ENCODE peak calls at places on chromosome 22, in six cellular contexts. One of them, this sample, is unnamed.

GRCh38 chr22:24423519-24424000 is 3.8 kb upstream of the ADORA2A start:
- DNase-seq in H1: peak
- DNase-seq in activated naive CD4-positive, alpha-beta T cell treated with anti-CD3 and anti-CD28 coated beads for 36 hours: peak
- DNase-seq in activated CD8-positive, alpha-beta memory T cell treated with anti-CD3 and anti-CD28 coated beads, Interleukin-2, amount 50 U/mL, for 4 hours: peak
- DNase-seq in HEK293T: peak
- DNase-seq in ELR: peak
- DNase-seq in this sample: peak

GRCh38 chr22:46297151-46297819 is 615 bp downstream of the GTSE1 start:
- DNase-seq in HEK293T: peak
- DNase-seq in H1: no peak
- DNase-seq in activated CD8-positive, alpha-beta memory T cell treated with anti-CD3 and anti-CD28 coated beads, Interleukin-2, amount 50 U/mL, for 4 hours: no peak
- DNase-seq in ELR: peak
- DNase-seq in activated naive CD4-positive, alpha-beta T cell treated with anti-CD3 and anti-CD28 coated beads for 36 hours: peak
- DNase-seq in this sample: no peak

GRCh38 chr22:47102648-47103047 is 340.2 kb downstream of the TBC1D22A start:
- DNase-seq in ELR: no peak
- DNase-seq in HEK293T: no peak
- DNase-seq in activated naive CD4-positive, alpha-beta T cell treated with anti-CD3 and anti-CD28 coated beads for 36 hours: no peak
- DNase-seq in H1: peak
- DNase-seq in activated CD8-positive, alpha-beta memory T cell treated with anti-CD3 and anti-CD28 coated beads, Interleukin-2, amount 50 U/mL, for 4 hours: no peak
- DNase-seq in this sample: no peak

GRCh38 chr22:36764641-36765040 is 11.3 kb downstream of the IFT27 start:
- DNase-seq in H1: no peak
- DNase-seq in activated naive CD4-positive, alpha-beta T cell treated with anti-CD3 and anti-CD28 coated beads for 36 hours: no peak
- DNase-seq in activated CD8-positive, alpha-beta memory T cell treated with anti-CD3 and anti-CD28 coated beads, Interleukin-2, amount 50 U/mL, for 4 hours: no peak
- DNase-seq in HEK293T: no peak
- DNase-seq in ELR: no peak
- DNase-seq in this sample: no peak

GRCh38 chr22:42294034-42294985 is 23.9 kb upstream of the TCF20 start:
- DNase-seq in ELR: peak
- DNase-seq in H1: peak
- DNase-seq in HEK293T: peak
- DNase-seq in activated naive CD4-positive, alpha-beta T cell treated with anti-CD3 and anti-CD28 coated beads for 36 hours: peak
- DNase-seq in activated CD8-positive, alpha-beta memory T cell treated with anti-CD3 and anti-CD28 coated beads, Interleukin-2, amount 50 U/mL, for 4 hours: no peak
- DNase-seq in this sample: peak

GRCh38 chr22:46748206-46748947 is 10.3 kb upstream of the CERK start:
- DNase-seq in H1: no peak
- DNase-seq in HEK293T: no peak
- DNase-seq in ELR: no peak
- DNase-seq in activated CD8-positive, alpha-beta memory T cell treated with anti-CD3 and anti-CD28 coated beads, Interleukin-2, amount 50 U/mL, for 4 hours: no peak
- DNase-seq in activated naive CD4-positive, alpha-beta T cell treated with anti-CD3 and anti-CD28 coated beads for 36 hours: no peak
- DNase-seq in this sample: no peak

GRCh38 chr22:20509344-20510047 is 2.1 kb downstream of the MED15 start:
- DNase-seq in H1: no peak
- DNase-seq in activated naive CD4-positive, alpha-beta T cell treated with anti-CD3 and anti-CD28 coated beads for 36 hours: peak
- DNase-seq in ELR: peak
- DNase-seq in activated CD8-positive, alpha-beta memory T cell treated with anti-CD3 and anti-CD28 coated beads, Interleukin-2, amount 50 U/mL, for 4 hours: peak
- DNase-seq in HEK293T: peak
- DNase-seq in this sample: peak

GRCh38 chr22:40436460-40437431 is 66.4 kb downstream of the SGSM3 start:
- DNase-seq in ELR: peak
- DNase-seq in activated CD8-positive, alpha-beta memory T cell treated with anti-CD3 and anti-CD28 coated beads, Interleukin-2, amount 50 U/mL, for 4 hours: no peak
- DNase-seq in H1: no peak
- DNase-seq in HEK293T: peak
- DNase-seq in activated naive CD4-positive, alpha-beta T cell treated with anti-CD3 and anti-CD28 coated beads for 36 hours: peak
- DNase-seq in this sample: peak

GRCh38 chr22:47100646-47101045 is 338.2 kb downstream of the TBC1D22A start:
- DNase-seq in ELR: no peak
- DNase-seq in activated naive CD4-positive, alpha-beta T cell treated with anti-CD3 and anti-CD28 coated beads for 36 hours: no peak
- DNase-seq in activated CD8-positive, alpha-beta memory T cell treated with anti-CD3 and anti-CD28 coated beads, Interleukin-2, amount 50 U/mL, for 4 hours: no peak
- DNase-seq in HEK293T: no peak
- DNase-seq in H1: no peak
- DNase-seq in this sample: no peak